ENCODE peak calls at places on chromosomes 13 and 19, in ten cellular contexts. X is sigmoid colon, M is transverse colon, V is heart left ventricle, U is thoracic aorta, L is psoas muscle, W is astrocyte, G is PC-3, I is HCT116, Z is tibial artery. N is an unnamed sample.
A peak's percentile ranks its signal among the peaks of the same experiment; 100 is the strongest.

GRCh38 chr13:98571955-98572662 is 4.8 kb downstream of the STK24 start:
- DNase-seq in U (no peak), L (peak; percentile 69), G (peak; percentile 49), Z (no peak), I (no peak), M (peak; percentile 73), V (peak; percentile 48), X (no peak), W (peak; percentile 32), N (peak; percentile 54)

GRCh38 chr19:15255359-15255990 is 23.2 kb upstream of the EPHX3 start:
- DNase-seq in W (no peak), M (no peak), V (no peak), Z (no peak), X (no peak), G (no peak), U (no peak), L (no peak), I (no peak), N (no peak)

GRCh38 chr13:106104281-106104901 is 431.1 kb downstream of the EFNB2 start:
- DNase-seq in L (no peak), X (no peak), M (no peak), Z (no peak), V (no peak), I (peak; percentile 78), U (no peak), G (peak; percentile 91), W (peak; percentile 95), N (peak; percentile 87)

GRCh38 chr13:100490692-100491091 is 97.9 kb downstream of the GGACT start:
- DNase-seq in U (no peak), W (peak; percentile 25), X (no peak), I (peak; percentile 16), Z (no peak), V (no peak), L (no peak), M (no peak), G (no peak), N (peak; percentile 20)

GRCh38 chr13:27619711-27620376 is 485 bp downstream of the LNX2 start:
- DNase-seq in I (no peak), L (peak; percentile 78), M (peak; percentile 57), G (peak; percentile 29), W (peak; percentile 11), Z (peak; percentile 76), X (peak; percentile 81), V (peak; percentile 57), U (no peak), N (no peak)

GRCh38 chr13:53073711-53074110 is 45.1 kb downstream of the OLFM4 start:
- DNase-seq in V (no peak), W (no peak), M (no peak), U (no peak), X (no peak), G (no peak), Z (no peak), L (no peak), I (no peak), N (no peak)

GRCh38 chr19:12880551-12881171 is 588 bp downstream of the DNASE2 start:
- DNase-seq in X (peak; percentile 77), I (no peak), Z (peak; percentile 81), G (peak; percentile 25), M (no peak), L (no peak), U (no peak), V (peak; percentile 55), W (peak; percentile 6), N (no peak)

GRCh38 chr13:37009692-37010091 is 9.1 kb downstream of the EXOSC8 start:
- DNase-seq in U (no peak), V (no peak), G (no peak), L (no peak), X (no peak), W (no peak), Z (no peak), I (no peak), M (no peak), N (no peak)

GRCh38 chr13:66859934-66860867 is 369.9 kb downstream of the PCDH9 start:
- DNase-seq in G (no peak), Z (no peak), L (no peak), U (no peak), M (no peak), W (no peak), X (no peak), V (no peak), I (no peak), N (no peak)

GRCh38 chr19:18322759-18323460 is at the start of gene LSM4:
- DNase-seq in W (peak; percentile 89), Z (peak; percentile 99), M (peak; percentile 100), X (peak; percentile 99), V (peak; percentile 99), G (peak; percentile 99), L (peak; percentile 99), U (peak; percentile 93), I (peak; percentile 98), N (peak; percentile 99)

GRCh38 chr19:39363909-39364457 is 21.8 kb downstream of the SAMD4B start:
- DNase-seq in G (no peak), X (peak; percentile 86), L (peak; percentile 77), M (no peak), V (peak; percentile 65), I (no peak), W (no peak), U (no peak), Z (no peak), N (no peak)

GRCh38 chr13:42486711-42487198 is 87.2 kb upstream of the TNFSF11 start:
- DNase-seq in W (peak; percentile 82), I (no peak), G (peak; percentile 88), U (no peak), L (no peak), M (no peak), Z (no peak), X (no peak), V (no peak), N (peak; percentile 92)

GRCh38 chr13:109385161-109385560 is 401.2 kb downstream of the IRS2 start:
- DNase-seq in X (no peak), Z (no peak), U (no peak), G (no peak), W (peak; percentile 75), L (no peak), V (no peak), M (no peak), I (no peak), N (no peak)

GRCh38 chr13:75660694-75661093 is 24.6 kb downstream of the LMO7 start:
- DNase-seq in V (no peak), L (no peak), I (no peak), M (no peak), X (no peak), G (no peak), Z (no peak), W (no peak), U (no peak), N (no peak)

GRCh38 chr13:75650991-75651390 is 14.9 kb downstream of the LMO7 start:
- DNase-seq in L (no peak), I (no peak), V (no peak), X (no peak), G (no peak), U (no peak), M (no peak), Z (no peak), W (peak; percentile 55), N (no peak)

GRCh38 chr13:75661443-75661842 is 25.3 kb downstream of the LMO7 start:
- DNase-seq in X (no peak), W (no peak), Z (no peak), U (no peak), M (no peak), V (no peak), G (no peak), L (no peak), I (no peak), N (no peak)

DNA sequence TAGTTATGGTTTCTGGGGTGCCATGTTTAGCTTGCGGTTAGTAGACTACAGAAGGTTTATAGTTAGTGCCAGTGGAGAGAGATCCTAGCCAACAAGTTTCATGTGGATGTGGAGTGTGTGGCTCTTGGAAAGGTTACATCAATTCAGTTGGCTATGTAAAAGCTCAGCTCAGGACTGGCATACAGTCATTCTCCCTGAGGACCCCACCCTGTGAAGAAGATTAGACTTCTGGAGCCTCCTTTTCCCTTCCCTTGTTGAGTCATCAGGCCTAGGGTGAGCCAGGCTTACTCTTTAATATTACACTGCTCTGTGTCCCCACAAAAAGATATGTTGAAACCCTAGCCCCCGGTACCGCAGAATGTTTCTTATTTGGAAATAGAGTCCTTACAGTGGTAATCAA is 20.5 kb downstream of the LMO7 start:
- DNase-seq in X (no peak), L (no peak), Z (no peak), M (no peak), I (no peak), U (no peak), V (no peak), W (no peak), G (no peak), N (peak; percentile 55)
- H3K4me3 ChIP-seq in X (no peak overlapping the region), L (no peak overlapping the region), Z (no peak overlapping the region), M (no peak overlapping the region), I (no peak overlapping the region), U (no peak overlapping the region), V (no peak overlapping the region), W (no peak overlapping the region), G (no peak overlapping the region), N (no peak overlapping the region)

GRCh38 chr13:92172191-92172590 is 773.8 kb downstream of the GPC5 start:
- DNase-seq in U (no peak), W (peak; percentile 49), L (no peak), Z (no peak), M (no peak), G (no peak), X (no peak), I (no peak), V (no peak), N (no peak)

GRCh38 chr13:92173254-92173653 is 774.8 kb downstream of the GPC5 start:
- DNase-seq in U (no peak), V (no peak), I (no peak), M (no peak), X (no peak), L (no peak), W (no peak), Z (no peak), G (no peak), N (no peak)

DNA sequence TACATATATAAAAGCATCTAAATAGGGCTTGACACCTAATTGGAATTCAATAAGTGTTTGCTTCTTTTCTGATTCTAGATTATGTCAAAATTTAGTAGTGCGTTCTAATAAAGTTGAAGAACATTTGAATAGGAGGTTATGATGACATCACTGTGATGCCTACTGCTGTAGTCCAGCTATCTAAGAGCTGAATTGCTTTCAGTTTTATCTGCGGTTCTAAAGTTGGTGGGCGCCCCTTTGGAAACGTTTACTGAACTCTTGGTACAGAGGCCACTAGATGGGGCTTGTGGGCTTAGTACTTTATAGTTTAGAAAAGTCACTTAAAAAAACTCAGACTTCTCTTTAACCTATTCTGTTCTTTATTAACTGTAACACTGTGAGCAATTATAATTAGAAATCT is 776.9 kb downstream of the GPC5 start:
- DNase-seq in I (no peak), G (peak; percentile 43), X (no peak), U (no peak), V (no peak), W (peak; percentile 76), L (no peak), Z (no peak), M (no peak), N (peak; percentile 10)
- TF ChIP-seq CTCF in I (peak; percentile 6), G (peak; percentile 58), X (no peak), U (peak; percentile 16), V (peak; percentile 40), W (peak; percentile 55), L (no peak), Z (peak; percentile 14), M (no peak), N (peak; percentile 25)

GRCh38 chr13:68076046-68076445 is 845.9 kb upstream of the PCDH9 start:
- DNase-seq in U (no peak), L (peak; percentile 32), W (no peak), X (peak; percentile 51), V (no peak), G (no peak), I (no peak), M (no peak), Z (no peak), N (no peak)
- H3K4me3 ChIP-seq in U (no peak overlapping the region), L (no peak overlapping the region), W (no peak overlapping the region), X (no peak overlapping the region), V (no peak overlapping the region), G (no peak overlapping the region), I (no peak overlapping the region), M (no peak overlapping the region), Z (no peak overlapping the region), N (no peak overlapping the region)

GRCh38 chr13:44410328-44410859 is 36.8 kb downstream of the SERP2 start:
- DNase-seq in V (no peak), W (no peak), G (no peak), I (no peak), X (no peak), U (no peak), L (no peak), Z (no peak), M (peak; percentile 40), N (no peak)
- TF ChIP-seq CTCF in V (no peak), W (no peak), G (no peak), I (no peak), X (no peak), U (no peak), L (no peak), Z (no peak), M (no peak), N (no peak)